ENCODE peak calls at places on chromosomes 12 and 14, in six cellular contexts. One of them, this sample, is unnamed.
A peak's percentile ranks its signal among the peaks of the same experiment; 100 is the strongest.

GRCh38 chr12:96136129-96136528 is 58.0 kb upstream of the ELK3 start:
- DNase-seq in kidney: no peak
- DNase-seq in WTC11: no peak
- DNase-seq in NCI-H774: no peak
- DNase-seq in GM04504: peak; percentile 38
- DNase-seq in Kasumi-1: no peak
- DNase-seq in this sample: no peak

GRCh38 chr12:93107514-93107942 is 178.4 kb upstream of the EEA1 start:
- DNase-seq in WTC11: no peak
- DNase-seq in kidney: no peak
- DNase-seq in GM04504: no peak
- DNase-seq in Kasumi-1: no peak
- DNase-seq in NCI-H774: no peak
- DNase-seq in this sample: no peak

GRCh38 chr14:100979780-100980179 is 76.3 kb upstream of the RTL1 start:
- DNase-seq in GM04504: peak; percentile 21
- DNase-seq in kidney: no peak
- DNase-seq in WTC11: no peak
- DNase-seq in NCI-H774: no peak
- DNase-seq in Kasumi-1: no peak
- DNase-seq in this sample: no peak

GRCh38 chr12:14710632-14711324 is 14.4 kb upstream of the GUCY2C start:
- DNase-seq in Kasumi-1: no peak
- DNase-seq in WTC11: no peak
- DNase-seq in GM04504: no peak
- DNase-seq in kidney: no peak
- DNase-seq in NCI-H774: peak; percentile 27
- DNase-seq in this sample: peak; percentile 54

GRCh38 chr12:68271346-68271745 is 17.9 kb upstream of the IL22 start:
- DNase-seq in Kasumi-1: no peak
- DNase-seq in kidney: no peak
- DNase-seq in GM04504: no peak
- DNase-seq in WTC11: no peak
- DNase-seq in NCI-H774: no peak
- DNase-seq in this sample: no peak

GRCh38 chr12:126347421-126347820 is 1282.2 kb downstream of the AACS start:
- DNase-seq in WTC11: no peak
- DNase-seq in Kasumi-1: no peak
- DNase-seq in kidney: no peak
- DNase-seq in GM04504: no peak
- DNase-seq in NCI-H774: no peak
- DNase-seq in this sample: no peak

GRCh38 chr14:105748204-105748578 is 221.8 kb downstream of the TMEM121 start:
- DNase-seq in GM04504: no peak
- DNase-seq in WTC11: no peak
- DNase-seq in NCI-H774: no peak
- DNase-seq in Kasumi-1: no peak
- DNase-seq in kidney: peak; percentile 77
- DNase-seq in this sample: no peak

GRCh38 chr12:96073346-96074336 is 38.3 kb upstream of the LTA4H start:
- DNase-seq in WTC11: no peak
- DNase-seq in kidney: no peak
- DNase-seq in NCI-H774: no peak
- DNase-seq in Kasumi-1: peak; percentile 11
- DNase-seq in GM04504: no peak
- DNase-seq in this sample: no peak

GRCh38 chr12:67698711-67699603 is 50.4 kb downstream of the DYRK2 start:
- DNase-seq in WTC11: no peak
- DNase-seq in GM04504: no peak
- DNase-seq in Kasumi-1: peak; percentile 46
- DNase-seq in NCI-H774: no peak
- DNase-seq in kidney: no peak
- DNase-seq in this sample: no peak

GRCh38 chr12:128570191-128571065 is 253.3 kb downstream of the SLC15A4 start:
- DNase-seq in GM04504: no peak
- DNase-seq in Kasumi-1: no peak
- DNase-seq in kidney: no peak
- DNase-seq in WTC11: no peak
- DNase-seq in NCI-H774: no peak
- DNase-seq in this sample: no peak

GRCh38 chr12:86711716-86712115 is 455.5 kb upstream of the MGAT4C start:
- DNase-seq in WTC11: no peak
- DNase-seq in Kasumi-1: no peak
- DNase-seq in NCI-H774: no peak
- DNase-seq in GM04504: no peak
- DNase-seq in kidney: no peak
- DNase-seq in this sample: no peak

GRCh38 chr12:89350661-89351488 is 1.4 kb downstream of the DUSP6 start:
- DNase-seq in Kasumi-1: no peak
- DNase-seq in WTC11: peak; percentile 21
- DNase-seq in GM04504: no peak
- DNase-seq in NCI-H774: no peak
- DNase-seq in kidney: peak; percentile 79
- DNase-seq in this sample: no peak

GRCh38 chr12:56158029-56158925 is at the start of gene MYL6:
- DNase-seq in NCI-H774: peak; percentile 98
- DNase-seq in kidney: peak; percentile 97
- DNase-seq in GM04504: peak; percentile 95
- DNase-seq in Kasumi-1: peak; percentile 98
- DNase-seq in WTC11: peak; percentile 93
- DNase-seq in this sample: peak; percentile 97

GRCh38 chr14:59101441-59101840 is 87.0 kb upstream of the DAAM1 start:
- DNase-seq in kidney: no peak
- DNase-seq in NCI-H774: no peak
- DNase-seq in WTC11: no peak
- DNase-seq in Kasumi-1: no peak
- DNase-seq in GM04504: no peak
- DNase-seq in this sample: no peak

GRCh38 chr14:68607081-68607851 is 185.6 kb downstream of the ZFP36L1 start:
- DNase-seq in kidney: no peak
- DNase-seq in NCI-H774: no peak
- DNase-seq in GM04504: no peak
- DNase-seq in WTC11: peak; percentile 48
- DNase-seq in Kasumi-1: peak; percentile 51
- DNase-seq in this sample: no peak

GRCh38 chr14:23067847-23068791 is 10.8 kb upstream of the CDH24 start:
- DNase-seq in Kasumi-1: no peak
- DNase-seq in GM04504: no peak
- DNase-seq in WTC11: no peak
- DNase-seq in NCI-H774: no peak
- DNase-seq in kidney: peak; percentile 52
- DNase-seq in this sample: no peak

GRCh38 chr12:226401-226800 is 12.4 kb upstream of the SLC6A12 start:
- DNase-seq in WTC11: peak; percentile 47
- DNase-seq in Kasumi-1: no peak
- DNase-seq in NCI-H774: no peak
- DNase-seq in GM04504: no peak
- DNase-seq in kidney: no peak
- DNase-seq in this sample: no peak

GRCh38 chr12:1804545-1805332 is 15.6 kb upstream of the LRTM2 start:
- DNase-seq in Kasumi-1: peak; percentile 58
- DNase-seq in NCI-H774: peak; percentile 95
- DNase-seq in WTC11: peak; percentile 88
- DNase-seq in kidney: peak; percentile 93
- DNase-seq in GM04504: peak; percentile 74
- DNase-seq in this sample: peak; percentile 86

GRCh38 chr14:24219521-24219920 is 3.7 kb upstream of the MDP1 start:
- DNase-seq in kidney: no peak
- DNase-seq in Kasumi-1: no peak
- DNase-seq in NCI-H774: no peak
- DNase-seq in GM04504: no peak
- DNase-seq in WTC11: no peak
- DNase-seq in this sample: no peak

GRCh38 chr12:121889267-121889624 is 656 bp downstream of the PSMD9 start:
- DNase-seq in NCI-H774: no peak
- DNase-seq in kidney: no peak
- DNase-seq in GM04504: no peak
- DNase-seq in WTC11: no peak
- DNase-seq in Kasumi-1: no peak
- DNase-seq in this sample: no peak

GRCh38 chr14:37140176-37140575 is 32.2 kb downstream of the SLC25A21 start:
- DNase-seq in NCI-H774: no peak
- DNase-seq in kidney: no peak
- DNase-seq in Kasumi-1: no peak
- DNase-seq in GM04504: no peak
- DNase-seq in WTC11: no peak
- DNase-seq in this sample: no peak

GRCh38 chr14:87896393-87897380 is 96.3 kb downstream of the GALC start:
- DNase-seq in WTC11: no peak
- DNase-seq in Kasumi-1: peak; percentile 66
- DNase-seq in kidney: no peak
- DNase-seq in GM04504: no peak
- DNase-seq in NCI-H774: peak; percentile 24
- DNase-seq in this sample: peak; percentile 12

GRCh38 chr12:9668141-9669018 is 1.1 kb upstream of the CLEC2D start:
- DNase-seq in GM04504: no peak
- DNase-seq in NCI-H774: no peak
- DNase-seq in kidney: no peak
- DNase-seq in Kasumi-1: no peak
- DNase-seq in WTC11: no peak
- DNase-seq in this sample: no peak

GRCh38 chr14:70782361-70782760 is 27.0 kb downstream of the MAP3K9 start:
- DNase-seq in NCI-H774: no peak
- DNase-seq in Kasumi-1: peak; percentile 45
- DNase-seq in GM04504: peak; percentile 6
- DNase-seq in kidney: no peak
- DNase-seq in WTC11: no peak
- DNase-seq in this sample: no peak

GRCh38 chr12:117114784-117115183 is 15.6 kb upstream of the TESC start:
- DNase-seq in Kasumi-1: no peak
- DNase-seq in kidney: no peak
- DNase-seq in NCI-H774: no peak
- DNase-seq in WTC11: no peak
- DNase-seq in GM04504: no peak
- DNase-seq in this sample: no peak

GRCh38 chr12:47078733-47079364 is 572 bp upstream of the PCED1B start:
- DNase-seq in kidney: peak; percentile 69
- DNase-seq in NCI-H774: peak; percentile 49
- DNase-seq in GM04504: no peak
- DNase-seq in Kasumi-1: no peak
- DNase-seq in WTC11: no peak
- DNase-seq in this sample: no peak

GRCh38 chr12:96445743-96446655 is 43.4 kb upstream of the CFAP54 start:
- DNase-seq in WTC11: no peak
- DNase-seq in NCI-H774: no peak
- DNase-seq in Kasumi-1: peak; percentile 71
- DNase-seq in kidney: no peak
- DNase-seq in GM04504: peak; percentile 50
- DNase-seq in this sample: no peak

GRCh38 chr12:8014836-8015235 is 17.7 kb upstream of the FOXJ2 start:
- DNase-seq in WTC11: no peak
- DNase-seq in kidney: no peak
- DNase-seq in NCI-H774: no peak
- DNase-seq in GM04504: no peak
- DNase-seq in Kasumi-1: no peak
- DNase-seq in this sample: no peak

GRCh38 chr14:103886304-103887169 is 39.2 kb upstream of the PPP1R13B start:
- DNase-seq in Kasumi-1: no peak
- DNase-seq in NCI-H774: no peak
- DNase-seq in kidney: no peak
- DNase-seq in WTC11: peak; percentile 53
- DNase-seq in GM04504: no peak
- DNase-seq in this sample: no peak

GRCh38 chr14:85531141-85531593 is 1.2 kb downstream of the FLRT2 start:
- DNase-seq in NCI-H774: no peak
- DNase-seq in Kasumi-1: no peak
- DNase-seq in kidney: peak; percentile 83
- DNase-seq in WTC11: peak; percentile 62
- DNase-seq in GM04504: peak; percentile 66
- DNase-seq in this sample: no peak

GRCh38 chr14:89507926-89508460 is 91.0 kb upstream of the FOXN3 start:
- DNase-seq in WTC11: no peak
- DNase-seq in Kasumi-1: no peak
- DNase-seq in NCI-H774: no peak
- DNase-seq in kidney: no peak
- DNase-seq in GM04504: no peak
- DNase-seq in this sample: no peak

GRCh38 chr12:126874427-126875026 is 1392.4 kb upstream of the TMEM132C start:
- DNase-seq in NCI-H774: peak; percentile 71
- DNase-seq in kidney: peak; percentile 81
- DNase-seq in Kasumi-1: peak; percentile 6
- DNase-seq in WTC11: peak; percentile 34
- DNase-seq in GM04504: peak; percentile 22
- DNase-seq in this sample: peak; percentile 57

GRCh38 chr12:23611320-23611719 is 338.1 kb downstream of the SOX5 start:
- DNase-seq in kidney: no peak
- DNase-seq in WTC11: no peak
- DNase-seq in GM04504: no peak
- DNase-seq in Kasumi-1: no peak
- DNase-seq in NCI-H774: no peak
- DNase-seq in this sample: no peak

GRCh38 chr12:26823391-26823790 is 9.6 kb downstream of the ITPR2 start:
- DNase-seq in NCI-H774: no peak
- DNase-seq in kidney: no peak
- DNase-seq in GM04504: no peak
- DNase-seq in WTC11: no peak
- DNase-seq in Kasumi-1: no peak
- DNase-seq in this sample: no peak

This sample was measured in iPS DF 19.7.